ENCODE peak calls at places on chromosomes 7 and 10, in nine cellular contexts. W, N, U, C, P, M, H, F and I are unnamed samples.

GRCh38 chr7:103423467-103424179 is 22.4 kb downstream of the SLC26A5 start:
- DNase-seq in M (no peak), P (no peak), U (no peak), N (no peak), H (no peak), W (peak), F (no peak), C (no peak), I (no peak)

GRCh38 chr7:29853775-29854174 is 47.5 kb downstream of the WIPF3 start:
- DNase-seq in W (no peak), C (no peak), U (no peak), M (no peak), N (no peak), F (no peak), P (peak), H (no peak), I (no peak)

GRCh38 chr7:128172963-128173362 is 68.1 kb upstream of the LEP start:
- DNase-seq in C (no peak), H (no peak), N (no peak), P (no peak), F (no peak), M (no peak), U (no peak), W (no peak), I (no peak)

GRCh38 chr10:70649526-70649925 is 22.8 kb upstream of the ADAMTS14 start:
- DNase-seq in W (no peak), U (no peak), M (peak), F (no peak), P (no peak), C (peak), H (no peak), N (no peak), I (no peak)

GRCh38 chr7:135697276-135698049 is 30.5 kb downstream of the SLC13A4 start:
- DNase-seq in U (no peak), P (no peak), H (no peak), M (no peak), N (no peak), F (no peak), C (no peak), W (peak), I (no peak)

GRCh38 chr7:27174077-27175004 is at the start of gene HOXA10:
- DNase-seq in F (no peak), M (no peak), W (peak), U (no peak), C (no peak), N (no peak), H (no peak), P (no peak), I (no peak)

GRCh38 chr7:27116962-27117686 is 13.4 kb downstream of the HOXA4 start:
- DNase-seq in U (no peak), N (no peak), H (no peak), W (no peak), P (no peak), F (no peak), M (no peak), C (no peak), I (no peak)

GRCh38 chr10:84269773-84270172 is 24.9 kb downstream of the RGR start:
- DNase-seq in W (no peak), C (peak), P (no peak), N (no peak), H (no peak), F (no peak), U (no peak), M (peak), I (no peak)

GRCh38 chr7:107659666-107660065 is 962 bp upstream of the SLC26A4 start:
- DNase-seq in W (no peak), P (no peak), C (peak), N (no peak), M (peak), F (no peak), H (no peak), U (peak), I (no peak)

GRCh38 chr10:22381262-22381661 is 36.0 kb downstream of the SPAG6 start:
- DNase-seq in M (no peak), P (no peak), U (no peak), C (no peak), N (no peak), F (no peak), W (no peak), H (no peak), I (no peak)

GRCh38 chr10:72784551-72785421 is 92.8 kb downstream of the MCU start:
- DNase-seq in P (no peak), H (no peak), W (peak), F (no peak), C (peak), N (no peak), M (peak), U (no peak), I (no peak)

GRCh38 chr7:115649429-115649828 is 381.1 kb downstream of the TFEC start:
- DNase-seq in U (no peak), N (no peak), H (no peak), M (no peak), W (no peak), C (no peak), P (no peak), F (no peak), I (no peak)

GRCh38 chr10:44955408-44956070 is 4.1 kb upstream of the RASSF4 start:
- DNase-seq in W (no peak), M (no peak), U (no peak), P (no peak), N (no peak), C (no peak), F (no peak), H (no peak), I (no peak)

GRCh38 chr10:70331486-70332268 is 47.9 kb upstream of the NPFFR1 start:
- DNase-seq in M (peak), H (no peak), N (no peak), C (peak), F (peak), P (peak), U (peak), W (peak), I (no peak)

GRCh38 chr7:44665531-44666213 is 59.2 kb downstream of the OGDH start:
- DNase-seq in P (no peak), C (peak), N (no peak), U (no peak), W (no peak), M (no peak), F (no peak), H (no peak), I (no peak)

GRCh38 chr10:4033341-4033896 is 248.4 kb upstream of the KLF6 start:
- DNase-seq in M (peak), H (no peak), F (no peak), C (no peak), W (no peak), P (no peak), U (no peak), N (no peak), I (no peak)

GRCh38 chr7:5296627-5297226 is 14.0 kb downstream of the SLC29A4 start:
- DNase-seq in M (peak), W (no peak), P (no peak), C (peak), U (peak), H (peak), N (peak), F (peak), I (no peak)

GRCh38 chr7:16918288-16918895 is 36.6 kb upstream of the AGR3 start:
- DNase-seq in P (peak), U (no peak), N (no peak), H (no peak), F (no peak), W (no peak), C (peak), M (peak), I (no peak)

GRCh38 chr7:29035044-29035740 is 77.1 kb upstream of the TRIL start:
- DNase-seq in U (no peak), N (no peak), H (no peak), P (no peak), M (peak), F (no peak), W (no peak), C (peak), I (no peak)